ENCODE peak calls at places on chromosome 11, in nine cellular contexts. One of them, this sample, is unnamed. For H3K36me3 and H3K4me1, the result is how much of the 10 kb centered on the place peaks cover.

GRCh38 chr11:64010783-64011182 is 24.5 kb downstream of the OTUB1 start:
- DNase-seq in fibroblast of lung: no peak
- DNase-seq in neuronal stem cell: no peak
- DNase-seq in psoas muscle: no peak
- DNase-seq in RWPE2: no peak
- DNase-seq in HCT116: no peak
- DNase-seq in cardiac muscle cell: no peak
- DNase-seq in thoracic aorta: no peak
- DNase-seq in SJSA1: no peak
- DNase-seq in this sample: no peak

GRCh38 chr11:31767665-31768064 is 43.5 kb downstream of the PAX6 start:
- DNase-seq in fibroblast of lung: no peak
- DNase-seq in neuronal stem cell: no peak
- DNase-seq in psoas muscle: no peak
- DNase-seq in RWPE2: no peak
- DNase-seq in HCT116: no peak
- DNase-seq in cardiac muscle cell: no peak
- DNase-seq in thoracic aorta: no peak
- DNase-seq in SJSA1: no peak
- DNase-seq in this sample: no peak

GRCh38 chr11:123203934-123204333 is 8.9 kb upstream of the CLMP start:
- DNase-seq in fibroblast of lung: no peak
- DNase-seq in neuronal stem cell: no peak
- DNase-seq in psoas muscle: no peak
- DNase-seq in RWPE2: no peak
- DNase-seq in HCT116: no peak
- DNase-seq in cardiac muscle cell: no peak
- DNase-seq in thoracic aorta: no peak
- DNase-seq in SJSA1: no peak
- DNase-seq in this sample: no peak

GRCh38 chr11:76919887-76920746 is 59.4 kb downstream of the ACER3 start:
- DNase-seq in fibroblast of lung: peak
- DNase-seq in neuronal stem cell: peak
- DNase-seq in psoas muscle: peak
- DNase-seq in RWPE2: no peak
- DNase-seq in HCT116: peak
- DNase-seq in cardiac muscle cell: peak
- DNase-seq in thoracic aorta: peak
- DNase-seq in SJSA1: peak
- DNase-seq in this sample: peak

GRCh38 chr11:120136356-120136755 is 1.6 kb downstream of the TRIM29 start:
- DNase-seq in fibroblast of lung: no peak
- DNase-seq in neuronal stem cell: no peak
- DNase-seq in psoas muscle: no peak
- DNase-seq in RWPE2: peak
- DNase-seq in HCT116: no peak
- DNase-seq in cardiac muscle cell: no peak
- DNase-seq in thoracic aorta: no peak
- DNase-seq in SJSA1: no peak
- DNase-seq in this sample: no peak

GRCh38 chr11:126336065-126336464 is 19.4 kb upstream of the ST3GAL4 start:
- DNase-seq in fibroblast of lung: no peak
- DNase-seq in neuronal stem cell: no peak
- DNase-seq in psoas muscle: no peak
- DNase-seq in RWPE2: peak
- DNase-seq in HCT116: no peak
- DNase-seq in cardiac muscle cell: no peak
- DNase-seq in thoracic aorta: no peak
- DNase-seq in SJSA1: no peak
- DNase-seq in this sample: no peak

GRCh38 chr11:119195680-119196079 is 10.4 kb downstream of the NHERF4 start:
- DNase-seq in fibroblast of lung: peak
- DNase-seq in neuronal stem cell: no peak
- DNase-seq in psoas muscle: no peak
- DNase-seq in RWPE2: no peak
- DNase-seq in HCT116: peak
- DNase-seq in cardiac muscle cell: peak
- DNase-seq in thoracic aorta: no peak
- DNase-seq in SJSA1: peak
- DNase-seq in this sample: no peak

GRCh38 chr11:112958670-112959069 is 2.5 kb upstream of the NCAM1 start:
- DNase-seq in fibroblast of lung: peak
- DNase-seq in neuronal stem cell: no peak
- DNase-seq in psoas muscle: no peak
- DNase-seq in RWPE2: no peak
- DNase-seq in HCT116: no peak
- DNase-seq in cardiac muscle cell: no peak
- DNase-seq in thoracic aorta: no peak
- DNase-seq in SJSA1: peak
- DNase-seq in this sample: no peak

GRCh38 chr11:125110996-125111340 is 458 bp downstream of the TMEM218 start:
- DNase-seq in fibroblast of lung: no peak
- DNase-seq in neuronal stem cell: no peak
- DNase-seq in psoas muscle: no peak
- DNase-seq in RWPE2: no peak
- DNase-seq in HCT116: no peak
- DNase-seq in cardiac muscle cell: peak
- DNase-seq in thoracic aorta: no peak
- DNase-seq in SJSA1: no peak
- DNase-seq in this sample: no peak

GRCh38 chr11:65375012-65375411 is 7.4 kb downstream of the SLC25A45 start:
- DNase-seq in fibroblast of lung: no peak
- DNase-seq in neuronal stem cell: no peak
- DNase-seq in psoas muscle: no peak
- DNase-seq in RWPE2: no peak
- DNase-seq in HCT116: no peak
- DNase-seq in cardiac muscle cell: no peak
- DNase-seq in thoracic aorta: no peak
- DNase-seq in SJSA1: no peak
- DNase-seq in this sample: no peak

GRCh38 chr11:8111636-8112035 is 30.6 kb downstream of the TUB start:
- DNase-seq in fibroblast of lung: no peak
- DNase-seq in neuronal stem cell: no peak
- DNase-seq in psoas muscle: no peak
- DNase-seq in RWPE2: no peak
- DNase-seq in HCT116: no peak
- DNase-seq in cardiac muscle cell: no peak
- DNase-seq in thoracic aorta: no peak
- DNase-seq in SJSA1: no peak
- DNase-seq in this sample: no peak

GRCh38 chr11:134514354-134514951 is 102.4 kb upstream of the B3GAT1 start:
- DNase-seq in fibroblast of lung: no peak
- DNase-seq in neuronal stem cell: no peak
- DNase-seq in psoas muscle: no peak
- DNase-seq in RWPE2: peak
- DNase-seq in HCT116: no peak
- DNase-seq in cardiac muscle cell: no peak
- DNase-seq in thoracic aorta: no peak
- DNase-seq in SJSA1: no peak
- DNase-seq in this sample: peak

GRCh38 chr11:45023065-45023365 is 72.3 kb upstream of the TP53I11 start:
- DNase-seq in fibroblast of lung: no peak
- DNase-seq in neuronal stem cell: no peak
- DNase-seq in psoas muscle: no peak
- DNase-seq in RWPE2: no peak
- DNase-seq in HCT116: no peak
- DNase-seq in cardiac muscle cell: no peak
- DNase-seq in thoracic aorta: no peak
- DNase-seq in SJSA1: no peak
- DNase-seq in this sample: no peak

GRCh38 chr11:118892515-118892914 is 8.8 kb downstream of the CXCR5 start:
- DNase-seq in fibroblast of lung: no peak
- DNase-seq in neuronal stem cell: no peak
- DNase-seq in psoas muscle: no peak
- DNase-seq in RWPE2: no peak
- DNase-seq in HCT116: no peak
- DNase-seq in cardiac muscle cell: no peak
- DNase-seq in thoracic aorta: no peak
- DNase-seq in SJSA1: no peak
- DNase-seq in this sample: no peak

GRCh38 chr11:132008226-132008625 is 637.8 kb downstream of the NTM start:
- DNase-seq in fibroblast of lung: no peak
- DNase-seq in neuronal stem cell: no peak
- DNase-seq in psoas muscle: no peak
- DNase-seq in RWPE2: no peak
- DNase-seq in HCT116: no peak
- DNase-seq in cardiac muscle cell: no peak
- DNase-seq in thoracic aorta: no peak
- DNase-seq in SJSA1: no peak
- DNase-seq in this sample: no peak

GRCh38 chr11:11318961-11319360 is 34.1 kb downstream of the CSNK2A3 start:
- DNase-seq in fibroblast of lung: no peak
- DNase-seq in neuronal stem cell: no peak
- DNase-seq in psoas muscle: no peak
- DNase-seq in RWPE2: no peak
- DNase-seq in HCT116: no peak
- DNase-seq in cardiac muscle cell: no peak
- DNase-seq in thoracic aorta: no peak
- DNase-seq in SJSA1: no peak
- DNase-seq in this sample: no peak

GRCh38 chr11:110761994-110762393 is 49.8 kb upstream of the ARHGAP20 start:
- DNase-seq in fibroblast of lung: no peak
- DNase-seq in neuronal stem cell: no peak
- DNase-seq in psoas muscle: no peak
- DNase-seq in RWPE2: no peak
- DNase-seq in HCT116: no peak
- DNase-seq in cardiac muscle cell: no peak
- DNase-seq in thoracic aorta: no peak
- DNase-seq in SJSA1: no peak
- DNase-seq in this sample: no peak

GRCh38 chr11:117238221-117238620 is 5.8 kb downstream of the RNF214 start:
- DNase-seq in fibroblast of lung: no peak
- DNase-seq in neuronal stem cell: no peak
- DNase-seq in psoas muscle: no peak
- DNase-seq in RWPE2: no peak
- DNase-seq in HCT116: no peak
- DNase-seq in cardiac muscle cell: no peak
- DNase-seq in thoracic aorta: no peak
- DNase-seq in SJSA1: no peak
- DNase-seq in this sample: no peak

GRCh38 chr11:117239295-117239694 is 6.8 kb downstream of the RNF214 start:
- DNase-seq in fibroblast of lung: peak
- DNase-seq in neuronal stem cell: no peak
- DNase-seq in psoas muscle: no peak
- DNase-seq in RWPE2: no peak
- DNase-seq in HCT116: no peak
- DNase-seq in cardiac muscle cell: no peak
- DNase-seq in thoracic aorta: no peak
- DNase-seq in SJSA1: peak
- DNase-seq in this sample: no peak
- H3K36me3 ChIP-seq in fibroblast of lung: under half
- H3K36me3 ChIP-seq in neuronal stem cell: half or more
- H3K36me3 ChIP-seq in psoas muscle: half or more
- H3K36me3 ChIP-seq in RWPE2: half or more
- H3K36me3 ChIP-seq in HCT116: under half
- H3K36me3 ChIP-seq in cardiac muscle cell: under half
- H3K36me3 ChIP-seq in thoracic aorta: under half
- H3K36me3 ChIP-seq in SJSA1: under half
- H3K36me3 ChIP-seq in this sample: half or more

DNA sequence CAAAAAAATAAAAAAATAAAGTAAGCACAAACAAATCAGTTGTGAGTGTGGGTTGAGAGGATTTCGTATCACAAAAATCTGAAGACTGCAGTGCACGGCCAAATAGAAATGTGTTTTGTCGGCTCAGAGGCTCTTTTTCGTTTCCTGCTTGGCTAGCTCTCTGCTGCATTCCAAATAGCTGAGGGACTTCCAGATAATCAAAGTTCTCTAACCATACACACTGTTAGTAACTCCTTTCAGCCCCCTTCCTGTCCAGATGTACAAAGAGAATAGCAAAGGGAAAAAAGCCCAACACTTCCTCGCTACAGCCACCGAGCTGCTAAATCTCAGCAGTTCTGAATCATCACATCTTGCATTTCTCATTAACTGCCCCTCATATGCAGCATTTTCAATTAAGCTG is 203.2 kb downstream of the TENM4 start:
- DNase-seq in fibroblast of lung: peak
- DNase-seq in neuronal stem cell: no peak
- DNase-seq in psoas muscle: no peak
- DNase-seq in RWPE2: no peak
- DNase-seq in HCT116: no peak
- DNase-seq in cardiac muscle cell: peak
- DNase-seq in thoracic aorta: no peak
- DNase-seq in SJSA1: peak
- DNase-seq in this sample: peak
- H3K4me1 ChIP-seq in fibroblast of lung: under half
- H3K4me1 ChIP-seq in neuronal stem cell: under half
- H3K4me1 ChIP-seq in psoas muscle: under half
- H3K4me1 ChIP-seq in RWPE2: under half
- H3K4me1 ChIP-seq in HCT116: under half
- H3K4me1 ChIP-seq in cardiac muscle cell: under half
- H3K4me1 ChIP-seq in thoracic aorta: under half
- H3K4me1 ChIP-seq in SJSA1: under half
- H3K4me1 ChIP-seq in this sample: under half

GRCh38 chr11:6216501-6216900 is 11.1 kb downstream of the C11orf42 start:
- DNase-seq in fibroblast of lung: no peak
- DNase-seq in neuronal stem cell: no peak
- DNase-seq in psoas muscle: no peak
- DNase-seq in RWPE2: no peak
- DNase-seq in HCT116: no peak
- DNase-seq in cardiac muscle cell: no peak
- DNase-seq in thoracic aorta: no peak
- DNase-seq in SJSA1: no peak
- DNase-seq in this sample: no peak

GRCh38 chr11:6210274-6210955 is 5.1 kb downstream of the C11orf42 start:
- DNase-seq in fibroblast of lung: no peak
- DNase-seq in neuronal stem cell: no peak
- DNase-seq in psoas muscle: no peak
- DNase-seq in RWPE2: no peak
- DNase-seq in HCT116: no peak
- DNase-seq in cardiac muscle cell: no peak
- DNase-seq in thoracic aorta: no peak
- DNase-seq in SJSA1: no peak
- DNase-seq in this sample: no peak

GRCh38 chr11:6209801-6210200 is 4.4 kb downstream of the C11orf42 start:
- DNase-seq in fibroblast of lung: no peak
- DNase-seq in neuronal stem cell: no peak
- DNase-seq in psoas muscle: no peak
- DNase-seq in RWPE2: no peak
- DNase-seq in HCT116: no peak
- DNase-seq in cardiac muscle cell: no peak
- DNase-seq in thoracic aorta: no peak
- DNase-seq in SJSA1: no peak
- DNase-seq in this sample: no peak

GRCh38 chr11:6217722-6218121 is 12.4 kb downstream of the C11orf42 start:
- DNase-seq in fibroblast of lung: no peak
- DNase-seq in neuronal stem cell: no peak
- DNase-seq in psoas muscle: no peak
- DNase-seq in RWPE2: peak
- DNase-seq in HCT116: no peak
- DNase-seq in cardiac muscle cell: no peak
- DNase-seq in thoracic aorta: no peak
- DNase-seq in SJSA1: no peak
- DNase-seq in this sample: no peak

GRCh38 chr11:6214530-6214929 is 9.2 kb downstream of the C11orf42 start:
- DNase-seq in fibroblast of lung: no peak
- DNase-seq in neuronal stem cell: no peak
- DNase-seq in psoas muscle: no peak
- DNase-seq in RWPE2: no peak
- DNase-seq in HCT116: no peak
- DNase-seq in cardiac muscle cell: no peak
- DNase-seq in thoracic aorta: no peak
- DNase-seq in SJSA1: no peak
- DNase-seq in this sample: no peak
- H3K36me3 ChIP-seq in fibroblast of lung: under half
- H3K36me3 ChIP-seq in neuronal stem cell: half or more
- H3K36me3 ChIP-seq in psoas muscle: half or more
- H3K36me3 ChIP-seq in RWPE2: half or more
- H3K36me3 ChIP-seq in HCT116: under half
- H3K36me3 ChIP-seq in cardiac muscle cell: half or more
- H3K36me3 ChIP-seq in thoracic aorta: half or more
- H3K36me3 ChIP-seq in SJSA1: under half
- H3K36me3 ChIP-seq in this sample: half or more

GRCh38 chr11:130164221-130164570 is 4.6 kb downstream of the ST14 start:
- DNase-seq in fibroblast of lung: no peak
- DNase-seq in neuronal stem cell: no peak
- DNase-seq in psoas muscle: no peak
- DNase-seq in RWPE2: no peak
- DNase-seq in HCT116: no peak
- DNase-seq in cardiac muscle cell: no peak
- DNase-seq in thoracic aorta: no peak
- DNase-seq in SJSA1: no peak
- DNase-seq in this sample: no peak
- H3K4me1 ChIP-seq in fibroblast of lung: under half
- H3K4me1 ChIP-seq in neuronal stem cell: under half
- H3K4me1 ChIP-seq in psoas muscle: under half
- H3K4me1 ChIP-seq in RWPE2: under half
- H3K4me1 ChIP-seq in HCT116: half or more
- H3K4me1 ChIP-seq in cardiac muscle cell: under half
- H3K4me1 ChIP-seq in thoracic aorta: under half
- H3K4me1 ChIP-seq in SJSA1: under half
- H3K4me1 ChIP-seq in this sample: under half

This sample was measured in tibial artery.